ENCODE peak calls at places on chromosomes 13 and 19, in ten cellular contexts. M, F, Y, Z, I, Q, U, W, T and O are unnamed samples.

GRCh38 chr13:57629391-57629804 is 2.1 kb upstream of the PCDH17 start:
- DNase-seq in Y (no peak), I (no peak), W (no peak), Q (no peak), F (no peak), U (no peak), M (no peak), T (no peak), Z (no peak), O (no peak)

GRCh38 chr19:29609636-29610035 is 3.6 kb downstream of the POP4 start:
- DNase-seq in W (no peak), F (peak), Y (no peak), M (peak), T (no peak), Q (no peak), I (no peak), Z (no peak), U (no peak), O (no peak)

GRCh38 chr19:16088351-16088984 is 12.2 kb downstream of the TPM4 start:
- DNase-seq in Z (no peak), U (no peak), M (peak), T (no peak), F (peak), I (no peak), Q (no peak), Y (no peak), W (no peak), O (no peak)

GRCh38 chr19:55464039-55464668 is 397 bp downstream of the C19orf85 start:
- DNase-seq in M (no peak), W (no peak), Y (no peak), F (no peak), I (no peak), U (no peak), T (no peak), Q (no peak), Z (no peak), O (no peak)

GRCh38 chr19:48568345-48568886 is 16.4 kb downstream of the SULT2B1 start:
- DNase-seq in T (peak), F (peak), I (peak), Y (no peak), Q (peak), M (peak), Z (peak), W (peak), U (no peak), O (peak)

GRCh38 chr19:42132030-42132628 is at the start of gene POU2F2:
- DNase-seq in I (no peak), W (peak), U (no peak), Z (peak), F (no peak), Y (peak), T (no peak), Q (no peak), M (peak), O (no peak)

GRCh38 chr13:41767801-41768200 is 193.1 kb downstream of the VWA8 start:
- DNase-seq in Z (no peak), Y (no peak), W (no peak), F (no peak), M (no peak), U (peak), I (no peak), T (no peak), Q (no peak), O (peak)

GRCh38 chr13:46575843-46576242 is 22.9 kb downstream of the LRCH1 start:
- DNase-seq in U (no peak), M (no peak), W (no peak), F (no peak), T (no peak), Z (no peak), I (peak), Q (peak), Y (no peak), O (peak)

GRCh38 chr13:79393564-79394249 is 12.3 kb downstream of the RBM26 start:
- DNase-seq in U (no peak), Q (no peak), T (no peak), Z (peak), W (peak), Y (no peak), M (no peak), I (no peak), F (no peak), O (no peak)

GRCh38 chr13:52782486-52783448 is 43.1 kb upstream of the CNMD start:
- DNase-seq in Q (no peak), W (no peak), F (no peak), M (no peak), I (no peak), T (no peak), U (no peak), Y (no peak), Z (no peak), O (no peak)

GRCh38 chr13:68358218-68358817 is 1128.2 kb upstream of the PCDH9 start:
- DNase-seq in Q (no peak), M (no peak), F (no peak), T (no peak), Y (no peak), I (no peak), W (no peak), Z (no peak), U (no peak), O (no peak)

GRCh38 chr13:34161829-34162544 is 344.0 kb downstream of the RFC3 start:
- DNase-seq in W (no peak), Z (peak), T (no peak), I (peak), Y (no peak), U (peak), F (no peak), M (no peak), Q (peak), O (peak)

GRCh38 chr19:7994114-7994513 is 11.3 kb downstream of the ELAVL1 start:
- DNase-seq in Q (no peak), I (no peak), T (no peak), F (no peak), Z (peak), U (no peak), W (no peak), M (no peak), Y (no peak), O (no peak)

GRCh38 chr13:113410472-113411201 is 42.7 kb downstream of the ADPRHL1 start:
- DNase-seq in W (peak), Y (no peak), I (peak), U (peak), Z (peak), T (peak), M (peak), F (peak), Q (peak), O (peak)

GRCh38 chr13:38753878-38754277 is 67.0 kb downstream of the FREM2 start:
- DNase-seq in Z (no peak), W (no peak), I (no peak), F (no peak), T (no peak), U (no peak), Q (no peak), Y (no peak), M (no peak), O (no peak)

GRCh38 chr19:47469719-47470118 is 2.0 kb downstream of the SLC8A2 start:
- DNase-seq in U (no peak), Q (no peak), W (no peak), Y (no peak), I (no peak), F (no peak), T (no peak), Z (no peak), M (no peak), O (no peak)

GRCh38 chr13:51770160-51770559 is 33.8 kb downstream of the DHRS12 start:
- DNase-seq in F (no peak), U (no peak), M (no peak), I (no peak), W (no peak), Z (no peak), T (no peak), Y (no peak), Q (no peak), O (no peak)

GRCh38 chr13:51768976-51769375 is 35.0 kb downstream of the DHRS12 start:
- DNase-seq in T (no peak), Z (no peak), Y (no peak), W (no peak), Q (no peak), U (no peak), I (no peak), F (no peak), M (peak), O (no peak)

GRCh38 chr13:51769455-51770127 is 34.4 kb downstream of the DHRS12 start:
- DNase-seq in Y (no peak), F (peak), W (peak), I (no peak), U (no peak), T (peak), Q (peak), Z (no peak), M (no peak), O (no peak)

GRCh38 chr13:51767100-51767499 is 36.9 kb downstream of the DHRS12 start:
- DNase-seq in U (no peak), F (no peak), I (no peak), Z (peak), M (no peak), Y (no peak), Q (no peak), T (no peak), W (no peak), O (no peak)

GRCh38 chr13:51768378-51768921 is 35.5 kb downstream of the DHRS12 start:
- DNase-seq in U (no peak), F (no peak), Y (no peak), I (no peak), Z (no peak), Q (no peak), W (no peak), T (no peak), M (no peak), O (no peak)
- TF ChIP-seq CTCF in U (no peak), F (no peak), Y (no peak), I (no peak), Z (peak), Q (no peak), W (no peak), T (no peak), M (no peak), O (peak)

DNA sequence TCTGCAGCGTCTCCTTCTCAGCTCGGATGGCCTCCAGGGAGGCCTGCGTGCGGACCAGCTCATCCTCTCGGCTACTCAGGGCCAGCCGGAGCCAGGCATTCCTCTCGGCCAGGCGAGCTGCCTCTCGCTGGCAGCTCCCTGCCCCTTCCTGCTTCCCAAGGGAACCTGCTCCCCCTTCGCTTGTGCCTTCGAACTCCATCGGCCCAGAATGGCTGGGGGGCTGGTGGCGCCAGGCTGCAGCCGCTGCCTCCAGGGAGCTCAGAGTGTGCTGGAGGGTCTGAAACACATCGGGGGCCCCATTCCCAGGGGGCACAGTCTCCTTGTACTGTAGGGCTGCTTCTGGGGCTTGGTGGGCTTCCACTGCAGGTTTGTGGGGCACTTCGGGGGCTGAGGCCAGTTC is 2.0 kb downstream of the USHBP1 start:
- DNase-seq in Y (no peak), F (no peak), I (no peak), Q (no peak), U (no peak), W (no peak), Z (no peak), T (no peak), M (no peak), O (no peak)
- H3K4me3 ChIP-seq in Y (no peak), F (no peak), I (no peak), Q (no peak), U (no peak), W (no peak), Z (no peak), T (no peak), M (no peak), O (no peak)

GRCh38 chr19:17554968-17555479 is 425 bp upstream of the COLGALT1 start:
- DNase-seq in Q (no peak), M (no peak), I (no peak), W (no peak), F (no peak), U (no peak), Y (no peak), T (no peak), Z (no peak), O (no peak)
- TF ChIP-seq CTCF in Q (no peak), M (no peak), I (no peak), W (no peak), F (no peak), U (no peak), Y (no peak), T (no peak), Z (no peak), O (no peak)

GRCh38 chr13:85197431-85197830 is 601.8 kb downstream of the SLITRK6 start:
- DNase-seq in Y (no peak), U (no peak), Q (no peak), T (no peak), Z (peak), W (no peak), I (no peak), M (no peak), F (no peak), O (no peak)
- H3K4me3 ChIP-seq in Y (no peak), U (no peak), Q (no peak), T (no peak), Z (no peak), W (no peak), I (no peak), M (no peak), F (no peak), O (no peak)

GRCh38 chr13:71303144-71303543 is 563.9 kb downstream of the DACH1 start:
- DNase-seq in Z (no peak), F (no peak), W (no peak), Y (no peak), T (no peak), Q (peak), I (no peak), U (no peak), M (no peak), O (no peak)
- TF ChIP-seq CTCF in Z (no peak), F (no peak), W (no peak), Y (no peak), T (no peak), Q (peak), I (no peak), U (peak), M (peak), O (no peak)

DNA sequence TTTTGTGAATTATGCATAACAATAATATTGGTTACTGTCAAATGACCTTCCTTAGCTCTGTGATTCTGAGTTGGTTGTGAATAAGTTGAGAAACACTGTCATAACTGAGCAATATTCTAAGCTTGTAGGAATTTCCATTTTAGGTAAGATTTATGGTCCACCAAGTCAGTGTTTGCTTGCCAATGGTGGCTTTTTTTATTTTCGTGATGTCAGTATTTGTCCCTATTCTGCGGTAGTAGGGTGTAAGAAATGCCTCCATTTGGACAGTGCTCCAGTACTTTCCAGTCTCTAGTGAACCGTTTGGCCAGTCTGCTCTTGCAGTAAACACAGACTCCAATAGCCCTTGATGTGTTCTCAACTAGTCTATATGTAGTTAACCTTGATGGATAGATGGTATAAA is 94.7 kb downstream of the FRY start:
- DNase-seq in M (no peak), I (no peak), Y (no peak), T (no peak), U (no peak), Z (no peak), F (no peak), Q (peak), W (no peak), O (peak)
- H3K4me3 ChIP-seq in M (no peak), I (no peak), Y (no peak), T (no peak), U (no peak), Z (no peak), F (no peak), Q (no peak), W (no peak), O (no peak)

GRCh38 chr13:55517312-55517711 is 1623.4 kb upstream of the PRR20A start:
- DNase-seq in U (no peak), I (no peak), W (no peak), M (no peak), Q (no peak), F (no peak), T (no peak), Z (peak), Y (no peak), O (no peak)
- TF ChIP-seq CTCF in U (peak), I (no peak), W (no peak), M (no peak), Q (no peak), F (no peak), T (no peak), Z (peak), Y (no peak), O (no peak)

GRCh38 chr19:2949939-2950285 is 5.1 kb upstream of the ZNF77 start:
- DNase-seq in U (no peak), W (peak), I (no peak), Z (peak), Q (peak), F (no peak), Y (no peak), M (no peak), T (no peak), O (peak)

GRCh38 chr19:2957160-2957559 is 12.4 kb upstream of the ZNF77 start:
- DNase-seq in F (no peak), M (no peak), Q (no peak), Z (no peak), U (no peak), T (no peak), I (no peak), Y (no peak), W (no peak), O (no peak)

GRCh38 chr19:2950286-2951124 is 5.7 kb upstream of the ZNF77 start:
- DNase-seq in T (peak), F (peak), Z (peak), Q (peak), U (peak), W (peak), M (peak), Y (peak), I (peak), O (peak)

DNA sequence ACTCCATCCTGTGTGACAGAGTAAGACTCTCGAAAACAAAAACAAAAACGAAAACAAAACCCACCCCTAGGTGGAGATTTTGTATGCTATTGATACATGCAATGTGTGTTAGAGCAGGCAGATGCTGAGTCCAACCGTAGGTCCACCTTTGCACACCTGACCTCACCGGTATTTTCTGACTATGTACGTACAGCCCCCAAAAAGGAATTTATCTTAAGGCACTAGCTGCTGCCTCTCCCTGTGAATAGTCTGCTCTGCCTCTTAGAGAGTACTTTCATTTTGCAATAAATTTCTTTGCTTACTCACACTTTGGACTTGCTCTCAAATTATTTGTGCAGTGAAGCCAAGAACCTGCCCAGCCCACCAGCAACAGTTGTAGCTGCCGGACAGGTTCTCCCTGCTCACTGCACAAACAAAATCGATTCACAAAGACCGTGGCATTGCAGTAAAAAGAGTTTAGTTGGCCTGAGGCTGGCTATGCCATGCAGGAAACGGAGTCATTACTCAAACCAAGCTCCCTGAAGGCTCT is 8.2 kb upstream of the ZNF77 start:
- DNase-seq in T (no peak), F (no peak), I (no peak), Y (no peak), Q (no peak), W (no peak), U (no peak), M (peak), Z (no peak), O (peak)
- H3K4me3 ChIP-seq in T (no peak), F (peak), I (no peak), Y (no peak), Q (peak), W (no peak), U (peak), M (peak), Z (no peak), O (peak)

DNA sequence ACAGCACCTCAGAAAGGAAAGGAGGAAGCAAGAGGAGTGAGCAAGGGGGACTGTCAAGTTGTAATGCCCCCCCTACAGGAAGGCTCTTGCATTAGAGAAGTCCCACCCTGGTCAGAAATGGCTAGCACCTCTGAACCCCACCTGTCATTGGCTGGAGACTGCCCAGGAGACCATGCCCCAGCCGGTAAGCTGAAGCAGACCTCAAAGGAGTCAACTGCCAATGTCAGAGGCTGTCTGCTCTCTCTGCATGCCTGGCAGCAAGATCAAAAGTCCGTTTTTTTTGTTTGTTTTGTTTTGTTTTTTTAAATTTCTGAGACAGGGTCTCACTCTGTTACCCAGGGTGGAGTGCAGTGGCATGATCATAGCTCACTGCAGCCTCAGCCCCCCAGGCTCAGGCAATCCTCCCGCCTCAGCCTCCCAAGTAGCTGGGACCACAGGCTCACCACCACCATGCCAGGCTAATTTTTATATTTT is 8.1 kb upstream of the BCL3 start:
- DNase-seq in W (no peak), Y (no peak), M (no peak), U (no peak), T (no peak), I (no peak), Q (no peak), Z (peak), F (no peak), O (no peak)
- TF ChIP-seq CTCF in W (no peak), Y (no peak), M (no peak), U (peak), T (no peak), I (no peak), Q (peak), Z (peak), F (no peak), O (peak)

DNA sequence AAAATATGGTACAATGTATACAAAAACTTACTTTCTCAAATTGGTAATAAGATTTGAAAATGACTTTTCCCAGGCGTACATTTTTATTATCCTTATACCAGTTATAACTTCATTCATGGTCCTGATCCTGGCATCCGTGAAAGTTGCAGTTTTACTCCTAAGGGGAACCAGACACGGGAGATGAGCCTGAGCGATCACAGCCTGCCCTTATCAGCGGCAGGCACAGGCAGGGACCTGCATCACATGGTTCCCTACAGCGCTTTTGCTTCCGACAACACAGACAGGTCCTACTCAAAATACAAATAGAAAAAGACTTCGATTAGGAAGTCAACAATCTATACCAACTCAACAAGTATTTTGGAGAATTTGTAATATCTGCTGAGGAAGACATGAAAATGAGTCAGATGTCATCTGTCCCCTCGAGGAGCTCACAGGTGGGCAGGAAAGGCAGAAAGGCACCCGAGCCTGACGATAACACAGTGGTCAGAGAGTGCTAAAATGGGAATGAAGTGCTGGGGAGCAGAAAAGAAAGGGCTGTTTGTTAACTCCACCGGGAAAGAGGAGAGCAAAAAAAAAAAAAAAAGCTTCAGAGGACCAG is 93.4 kb downstream of the ABCC4 start:
- DNase-seq in Y (no peak), F (no peak), Q (no peak), Z (no peak), I (no peak), U (no peak), W (no peak), M (no peak), T (no peak), O (no peak)
- H3K4me3 ChIP-seq in Y (no peak), F (no peak), Q (no peak), Z (no peak), I (no peak), U (no peak), W (no peak), M (no peak), T (no peak), O (no peak)